ENCODE peak calls at places on chromosomes 12 and 14, in ten cellular contexts. S, T, X, P, Q, C, M, D, G and I are unnamed samples.
A peak's percentile ranks its signal among the peaks of the same experiment; 100 is the strongest.

GRCh38 chr14:32070282-32070681 is 6.8 kb upstream of the ARHGAP5 start:
- DNase-seq in S (no peak), T (no peak), X (no peak), P (no peak), Q (no peak), C (no peak), M (no peak), D (no peak), G (no peak), I (no peak)

GRCh38 chr14:24426912-24427536 is 2.4 kb downstream of the CBLN3 start:
- DNase-seq in S (no peak), T (no peak), X (no peak), P (no peak), Q (no peak), C (peak; percentile 74), M (no peak), D (no peak), G (no peak), I (no peak)

GRCh38 chr14:94598816-94599655 is 13.2 kb upstream of the SERPINA3 start:
- DNase-seq in S (no peak), T (no peak), X (peak; percentile 97), P (peak; percentile 61), Q (no peak), C (peak; percentile 24), M (peak; percentile 98), D (peak; percentile 90), G (no peak), I (peak; percentile 86)

GRCh38 chr12:94099191-94099983 is 49.0 kb upstream of the PLXNC1 start:
- DNase-seq in S (no peak), T (no peak), X (peak; percentile 81), P (no peak), Q (peak; percentile 66), C (no peak), M (peak; percentile 93), D (no peak), G (no peak), I (peak; percentile 69)

GRCh38 chr12:49698619-49699545 is 8.3 kb downstream of the FMNL3 start:
- DNase-seq in S (peak; percentile 93), T (no peak), X (peak; percentile 71), P (no peak), Q (no peak), C (peak; percentile 96), M (peak; percentile 64), D (peak; percentile 38), G (peak; percentile 56), I (no peak)

GRCh38 chr14:90699016-90699415 is 117.2 kb downstream of the TTC7B start:
- DNase-seq in S (no peak), T (no peak), X (no peak), P (no peak), Q (no peak), C (no peak), M (no peak), D (no peak), G (no peak), I (no peak)

GRCh38 chr14:69716483-69717187 is 50.3 kb upstream of the SRSF5 start:
- DNase-seq in S (no peak), T (no peak), X (peak; percentile 92), P (no peak), Q (no peak), C (no peak), M (peak; percentile 91), D (no peak), G (no peak), I (peak; percentile 93)

GRCh38 chr14:90784621-90785270 is 31.5 kb downstream of the TTC7B start:
- DNase-seq in S (no peak), T (no peak), X (no peak), P (no peak), Q (no peak), C (no peak), M (no peak), D (no peak), G (no peak), I (no peak)

GRCh38 chr14:97331058-97331457 is 533.9 kb downstream of the VRK1 start:
- DNase-seq in S (peak; percentile 48), T (no peak), X (no peak), P (no peak), Q (no peak), C (no peak), M (no peak), D (no peak), G (no peak), I (no peak)

GRCh38 chr14:96049932-96050331 is 10.8 kb downstream of the C14orf132 start:
- DNase-seq in S (no peak), T (no peak), X (no peak), P (no peak), Q (no peak), C (no peak), M (no peak), D (no peak), G (no peak), I (no peak)

GRCh38 chr14:105864651-105865265 is 338.4 kb downstream of the TMEM121 start:
- DNase-seq in S (no peak), T (peak; percentile 41), X (no peak), P (peak; percentile 8), Q (peak; percentile 38), C (no peak), M (no peak), D (peak; percentile 7), G (peak; percentile 48), I (no peak)

GRCh38 chr14:69755784-69756183 is 11.2 kb upstream of the SRSF5 start:
- DNase-seq in S (no peak), T (no peak), X (no peak), P (no peak), Q (no peak), C (no peak), M (no peak), D (no peak), G (no peak), I (no peak)

GRCh38 chr12:121451931-121452330 is 52.0 kb downstream of the RNF34 start:
- DNase-seq in S (no peak), T (no peak), X (no peak), P (no peak), Q (no peak), C (no peak), M (no peak), D (no peak), G (no peak), I (no peak)

GRCh38 chr12:121145221-121145620 is 12.5 kb downstream of the P2RX7 start:
- DNase-seq in S (no peak), T (no peak), X (peak; percentile 18), P (no peak), Q (no peak), C (no peak), M (peak; percentile 23), D (no peak), G (no peak), I (no peak)

GRCh38 chr14:59376691-59377090 is 88.5 kb downstream of the GPR135 start:
- DNase-seq in S (peak; percentile 3), T (no peak), X (no peak), P (no peak), Q (no peak), C (no peak), M (no peak), D (no peak), G (no peak), I (no peak)

GRCh38 chr14:71932229-71932951 is at the start of gene RGS6:
- DNase-seq in S (peak; percentile 81), T (peak; percentile 56), X (no peak), P (no peak), Q (peak; percentile 17), C (peak; percentile 92), M (no peak), D (no peak), G (no peak), I (no peak)
- TF ChIP-seq CTCF in S (peak; percentile 51), T (peak; percentile 7), X (no peak), P (peak; percentile 41), Q (no peak), C (no peak), M (no peak), D (no peak), G (no peak), I (no peak)

DNA sequence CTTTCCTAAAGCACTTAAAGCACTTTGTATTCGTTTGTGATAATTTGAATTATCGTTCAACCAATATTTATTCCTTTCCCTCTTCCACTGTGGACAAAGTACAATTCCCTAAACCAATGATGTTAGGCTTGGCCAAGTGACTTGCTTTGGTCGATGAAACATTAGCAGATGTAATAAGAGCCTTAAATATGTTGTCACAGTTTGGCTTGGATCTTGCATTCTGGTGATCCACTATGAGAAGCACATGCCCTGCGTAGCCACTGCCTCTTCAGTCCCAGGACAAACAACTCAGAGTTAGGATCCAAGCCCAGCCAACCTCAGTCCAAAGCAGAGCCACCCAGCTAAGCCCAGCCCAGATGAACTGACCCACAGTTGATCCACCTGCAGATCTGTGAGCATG is 8.4 kb upstream of the C12orf75 start:
- DNase-seq in S (no peak), T (no peak), X (peak; percentile 39), P (no peak), Q (no peak), C (no peak), M (no peak), D (no peak), G (no peak), I (peak; percentile 50)
- H3K4me3 ChIP-seq in S (no peak overlapping the region), T (no peak overlapping the region), X (no peak overlapping the region), P (no peak overlapping the region), Q (no peak overlapping the region), C (no peak overlapping the region), M (no peak overlapping the region), D (no peak overlapping the region), G (no peak overlapping the region), I (no peak overlapping the region)

GRCh38 chr14:56175773-56176172 is 57.6 kb downstream of the PELI2 start:
- DNase-seq in S (no peak), T (no peak), X (no peak), P (no peak), Q (no peak), C (no peak), M (no peak), D (no peak), G (no peak), I (no peak)

GRCh38 chr14:56173360-56173922 is 55.2 kb downstream of the PELI2 start:
- DNase-seq in S (no peak), T (no peak), X (no peak), P (no peak), Q (no peak), C (no peak), M (no peak), D (no peak), G (no peak), I (no peak)

GRCh38 chr14:56172571-56172971 is 54.4 kb downstream of the PELI2 start:
- DNase-seq in S (no peak), T (no peak), X (peak; percentile 92), P (no peak), Q (no peak), C (no peak), M (peak; percentile 61), D (no peak), G (no peak), I (peak; percentile 31)

GRCh38 chr14:56180754-56181542 is 62.7 kb downstream of the PELI2 start:
- DNase-seq in S (no peak), T (no peak), X (no peak), P (no peak), Q (no peak), C (no peak), M (no peak), D (no peak), G (no peak), I (no peak)

GRCh38 chr14:56176530-56176929 is 58.3 kb downstream of the PELI2 start:
- DNase-seq in S (no peak), T (no peak), X (no peak), P (no peak), Q (no peak), C (no peak), M (no peak), D (no peak), G (no peak), I (no peak)
- TF ChIP-seq CTCF in S (no peak), T (no peak), X (no peak), P (no peak), Q (no peak), C (no peak), M (no peak), D (no peak), G (no peak), I (no peak)

GRCh38 chr12:89824822-89825221 is 116.2 kb upstream of the ATP2B1 start:
- DNase-seq in S (no peak), T (no peak), X (no peak), P (no peak), Q (no peak), C (no peak), M (no peak), D (no peak), G (no peak), I (no peak)
- H3K4me3 ChIP-seq in S (no peak overlapping the region), T (no peak overlapping the region), X (no peak overlapping the region), P (no peak overlapping the region), Q (no peak overlapping the region), C (no peak overlapping the region), M (no peak overlapping the region), D (no peak overlapping the region), G (no peak overlapping the region), I (no peak overlapping the region)